ENCODE peak calls at places on chromosomes 16 and 17, in eight cellular contexts. R, W, Q, A, G, U, H and O are unnamed samples.

GRCh38 chr16:46859719-46860152 is 24.4 kb upstream of the GPT2 start:
- DNase-seq in R (peak), W (no peak), Q (no peak), A (peak), G (no peak), U (peak), H (peak), O (peak)

GRCh38 chr16:75304521-75305363 is 53.3 kb upstream of the BCAR1 start:
- DNase-seq in R (peak), W (no peak), Q (no peak), A (peak), G (no peak), U (no peak), H (peak), O (no peak)

GRCh38 chr17:28327031-28327607 is 8.1 kb downstream of the TMEM97 start:
- DNase-seq in R (no peak), W (no peak), Q (no peak), A (no peak), G (peak), U (no peak), H (no peak), O (no peak)

GRCh38 chr17:58315281-58315711 is 13.3 kb downstream of the TSPOAP1 start:
- DNase-seq in R (no peak), W (peak), Q (peak), A (no peak), G (peak), U (no peak), H (no peak), O (no peak)

GRCh38 chr17:66667491-66668030 is 167.4 kb upstream of the CACNG5 start:
- DNase-seq in R (no peak), W (no peak), Q (no peak), A (no peak), G (peak), U (no peak), H (no peak), O (no peak)

GRCh38 chr17:16917995-16918394 is 53.9 kb downstream of the TNFRSF13B start:
- DNase-seq in R (peak), W (peak), Q (no peak), A (no peak), G (no peak), U (no peak), H (no peak), O (peak)

GRCh38 chr16:10947211-10947787 is 2.9 kb downstream of the CLEC16A start:
- DNase-seq in R (no peak), W (peak), Q (no peak), A (no peak), G (no peak), U (no peak), H (no peak), O (no peak)

GRCh38 chr17:4003131-4003500 is 38.9 kb upstream of the ATP2A3 start:
- DNase-seq in R (no peak), W (no peak), Q (no peak), A (no peak), G (no peak), U (no peak), H (no peak), O (no peak)

GRCh38 chr16:14560523-14560922 is 69.5 kb downstream of the PARN start:
- DNase-seq in R (no peak), W (no peak), Q (no peak), A (peak), G (no peak), U (no peak), H (no peak), O (no peak)

GRCh38 chr17:20291853-20292252 is 175.5 kb downstream of the LGALS9B start:
- DNase-seq in R (no peak), W (no peak), Q (no peak), A (peak), G (no peak), U (no peak), H (no peak), O (no peak)

GRCh38 chr17:65920996-65921395 is 270.9 kb downstream of the CEP112 start:
- DNase-seq in R (no peak), W (no peak), Q (no peak), A (no peak), G (no peak), U (no peak), H (no peak), O (no peak)

GRCh38 chr17:30278032-30278431 is 13.7 kb downstream of the BLMH start:
- DNase-seq in R (no peak), W (no peak), Q (no peak), A (peak), G (no peak), U (no peak), H (peak), O (no peak)

GRCh38 chr17:19702231-19702641 is 14.1 kb downstream of the SLC47A2 start:
- DNase-seq in R (no peak), W (no peak), Q (no peak), A (no peak), G (no peak), U (no peak), H (no peak), O (no peak)

GRCh38 chr16:27287051-27287811 is 18.7 kb upstream of the NSMCE1 start:
- DNase-seq in R (no peak), W (no peak), Q (no peak), A (no peak), G (no peak), U (no peak), H (no peak), O (no peak)

GRCh38 chr16:2874032-2874431 is 9.0 kb upstream of the FLYWCH2 start:
- DNase-seq in R (no peak), W (no peak), Q (no peak), A (no peak), G (no peak), U (no peak), H (no peak), O (no peak)

GRCh38 chr17:50893183-50893993 is 27.2 kb upstream of the TOB1 start:
- DNase-seq in R (peak), W (no peak), Q (peak), A (peak), G (no peak), U (no peak), H (peak), O (no peak)

GRCh38 chr16:13313351-13313750 is 412.0 kb downstream of the SHISA9 start:
- DNase-seq in R (no peak), W (no peak), Q (no peak), A (no peak), G (no peak), U (no peak), H (no peak), O (no peak)

GRCh38 chr17:41442772-41443171 is 2.0 kb upstream of the KRT38 start:
- DNase-seq in R (no peak), W (no peak), Q (no peak), A (peak), G (no peak), U (no peak), H (peak), O (no peak)

GRCh38 chr17:38469875-38470274 is 41.6 kb downstream of the ARHGAP23 start:
- DNase-seq in R (no peak), W (no peak), Q (peak), A (peak), G (no peak), U (no peak), H (peak), O (peak)

GRCh38 chr16:3780570-3780969 is 63.2 kb upstream of the TRAP1 start:
- DNase-seq in R (no peak), W (no peak), Q (no peak), A (peak), G (no peak), U (no peak), H (peak), O (no peak)

GRCh38 chr17:43891851-43892671 is 15.3 kb downstream of the MPP2 start:
- DNase-seq in R (no peak), W (no peak), Q (no peak), A (no peak), G (no peak), U (no peak), H (no peak), O (no peak)

GRCh38 chr16:84088695-84089395 is 27.9 kb downstream of the MBTPS1 start:
- DNase-seq in R (peak), W (no peak), Q (no peak), A (no peak), G (peak), U (no peak), H (no peak), O (no peak)

GRCh38 chr16:19707699-19708497 is 10.1 kb downstream of the KNOP1 start:
- DNase-seq in R (no peak), W (peak), Q (no peak), A (no peak), G (no peak), U (no peak), H (no peak), O (no peak)

GRCh38 chr17:50272711-50273653 is 1.3 kb upstream of the TMEM92 start:
- DNase-seq in R (peak), W (peak), Q (peak), A (peak), G (peak), U (no peak), H (peak), O (peak)

GRCh38 chr17:18225121-18225561 is 294 bp upstream of the LLGL1 start:
- DNase-seq in R (peak), W (peak), Q (peak), A (peak), G (peak), U (no peak), H (peak), O (peak)
- H3K4me3 ChIP-seq in R (peak), W (peak), Q (peak), A (peak), G (peak), U (peak), H (peak), O (peak)

DNA sequence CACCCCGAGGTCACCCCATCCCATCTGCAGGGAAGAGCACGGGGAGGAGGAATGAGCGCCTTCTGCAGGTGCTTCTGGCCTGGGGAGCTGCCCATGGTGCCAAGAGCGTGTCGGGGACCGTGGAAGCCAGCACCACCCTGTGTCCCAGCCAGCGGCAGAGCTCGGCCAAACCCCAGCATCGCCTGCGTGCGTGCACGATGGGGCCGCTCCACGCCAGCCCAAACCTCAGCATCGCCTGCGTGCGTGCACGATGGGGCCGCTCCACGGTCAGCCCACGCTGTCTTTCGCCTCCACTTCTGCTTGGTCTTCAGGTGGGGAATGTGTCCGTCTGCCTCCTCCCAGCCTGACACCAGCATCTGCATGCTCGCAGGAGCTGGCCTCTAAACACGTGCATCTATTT is 13.9 kb downstream of the GALNS start:
- DNase-seq in R (no peak), W (no peak), Q (no peak), A (no peak), G (no peak), U (no peak), H (no peak), O (no peak)
- H3K4me3 ChIP-seq in R (no peak), W (no peak), Q (no peak), A (no peak), G (no peak), U (no peak), H (no peak), O (no peak)

GRCh38 chr16:55508271-55508921 is 476 bp upstream of the LPCAT2 start:
- DNase-seq in R (no peak), W (no peak), Q (no peak), A (no peak), G (no peak), U (no peak), H (no peak), O (no peak)
- H3K4me3 ChIP-seq in R (no peak), W (peak), Q (peak), A (peak), G (no peak), U (peak), H (peak), O (peak)

DNA sequence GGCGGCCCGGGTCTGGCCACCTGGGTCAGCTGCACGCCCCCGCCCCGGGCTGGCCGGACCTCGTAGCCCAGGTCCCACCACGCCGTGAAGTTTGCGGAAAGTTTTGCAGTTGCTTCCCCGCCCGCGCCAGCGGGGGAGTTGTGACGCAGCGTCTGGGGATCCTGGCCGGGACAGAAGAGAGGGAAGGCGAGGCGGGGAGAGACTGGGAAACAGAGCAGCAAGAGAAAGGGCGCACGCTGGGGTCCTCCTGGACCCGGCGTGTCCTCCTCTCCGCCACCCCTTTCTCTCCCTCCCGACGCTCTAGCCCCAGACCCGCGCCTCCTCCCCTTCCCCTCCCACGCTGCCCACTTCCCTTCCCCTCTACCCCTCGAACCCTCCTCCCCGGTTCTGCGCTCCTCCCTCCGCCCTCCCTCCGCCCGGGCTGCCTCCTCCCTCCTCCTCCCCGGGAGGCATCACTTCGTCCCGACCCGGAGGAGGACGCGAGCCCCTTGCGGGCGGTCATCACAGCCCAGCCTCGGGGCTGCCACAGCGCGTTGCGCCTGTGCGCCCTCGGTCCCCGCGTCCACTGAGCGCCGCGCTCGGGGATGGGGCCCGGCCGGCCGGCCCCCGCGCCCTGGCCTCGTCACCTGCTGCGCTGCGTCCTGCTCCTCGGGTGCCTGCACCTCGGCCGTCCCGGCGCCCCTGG is at the start of gene MRC2:
- DNase-seq in R (peak), W (peak), Q (peak), A (peak), G (no peak), U (no peak), H (peak), O (peak)
- H3K4me3 ChIP-seq in R (peak), W (peak), Q (peak), A (peak), G (peak), U (peak), H (peak), O (peak)

DNA sequence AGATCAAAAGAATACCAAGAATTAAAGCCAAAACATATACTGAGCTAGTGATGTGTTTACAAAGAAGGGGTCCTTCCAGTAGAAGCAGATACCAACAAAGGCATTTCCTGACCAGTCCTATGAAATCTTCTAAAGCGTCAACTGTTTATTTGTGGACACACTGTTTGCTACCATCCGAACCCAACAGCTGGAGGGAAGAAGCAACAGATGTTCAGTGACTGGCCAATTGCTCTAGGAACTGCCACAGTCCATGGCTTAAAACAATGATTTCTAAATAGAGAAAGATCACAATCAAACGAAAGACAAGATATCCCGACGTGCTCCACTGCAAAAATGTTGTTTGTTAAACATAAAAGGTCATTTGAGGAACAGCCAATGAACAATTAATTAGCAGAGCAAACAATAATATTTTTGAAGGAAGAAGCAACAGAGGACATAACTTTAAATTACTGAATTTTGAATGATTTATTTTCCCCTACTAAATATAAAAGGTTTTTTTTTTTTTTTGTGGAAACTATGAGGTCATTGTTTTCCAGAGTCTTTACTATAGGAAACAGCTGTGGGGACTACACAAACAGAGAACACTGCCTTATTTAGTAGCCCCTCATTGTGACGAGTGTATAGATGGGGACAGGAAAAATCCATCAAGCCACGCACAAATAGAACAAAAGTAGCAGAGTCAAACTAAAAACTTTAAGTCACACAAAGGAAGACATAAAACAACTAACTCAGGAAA is 17.2 kb downstream of the USP31 start:
- DNase-seq in R (no peak), W (no peak), Q (no peak), A (peak), G (no peak), U (no peak), H (peak), O (no peak)
- H3K4me3 ChIP-seq in R (no peak), W (no peak), Q (peak), A (peak), G (no peak), U (no peak), H (no peak), O (peak)

GRCh38 chr17:62625184-62625869 is 2.1 kb upstream of the MRC2 start:
- DNase-seq in R (no peak), W (no peak), Q (no peak), A (no peak), G (no peak), U (no peak), H (no peak), O (no peak)

GRCh38 chr17:62625870-62626200 is 1.6 kb upstream of the MRC2 start:
- DNase-seq in R (no peak), W (no peak), Q (no peak), A (peak), G (no peak), U (no peak), H (no peak), O (no peak)

GRCh38 chr17:62627904-62628603 is 584 bp downstream of the MRC2 start:
- DNase-seq in R (peak), W (peak), Q (peak), A (peak), G (no peak), U (no peak), H (peak), O (peak)

GRCh38 chr17:62628845-62629555 is 1.5 kb downstream of the MRC2 start:
- DNase-seq in R (no peak), W (no peak), Q (peak), A (peak), G (no peak), U (no peak), H (peak), O (peak)

GRCh38 chr17:62626719-62627218 is 701 bp upstream of the MRC2 start:
- DNase-seq in R (no peak), W (peak), Q (peak), A (peak), G (no peak), U (no peak), H (peak), O (peak)
- H3K4me3 ChIP-seq in R (peak), W (peak), Q (peak), A (peak), G (peak), U (peak), H (peak), O (peak)

GRCh38 chr16:69927056-69927757 is 23.9 kb upstream of the CLEC18A start:
- DNase-seq in R (no peak), W (no peak), Q (peak), A (peak), G (no peak), U (no peak), H (peak), O (peak)
- H3K4me3 ChIP-seq in R (no peak), W (no peak), Q (peak), A (no peak), G (no peak), U (no peak), H (no peak), O (peak)